ENCODE peak calls at places on chromosomes 16 and 17, in eight cellular contexts. S is HL-60; W is pancreas; G is cardiac muscle cell; J is ascending aorta; C is CD4-positive, alpha-beta T cell; F is stomach; M is kidney. L is an unnamed sample.

GRCh38 chr17:32998893-32999240 is 7.2 kb downstream of the SPACA3 start:
- DNase-seq in S (no peak), W (no peak), G (no peak), J (no peak), C (no peak), F (no peak), M (no peak), L (no peak)

GRCh38 chr17:56447166-56447565 is 146.3 kb upstream of the NOG start:
- DNase-seq in S (no peak), W (no peak), G (no peak), J (no peak), C (no peak), F (no peak), M (no peak), L (no peak)

GRCh38 chr16:28210979-28211505 is 723 bp downstream of the XPO6 start:
- DNase-seq in S (peak; percentile 61), W (peak; percentile 80), G (peak; percentile 69), J (peak; percentile 84), C (peak; percentile 53), F (peak; percentile 64), M (peak; percentile 92), L (no peak)

GRCh38 chr17:29039764-29040598 is 3.0 kb upstream of the PIPOX start:
- DNase-seq in S (no peak), W (no peak), G (no peak), J (no peak), C (no peak), F (no peak), M (no peak), L (peak; percentile 57)

GRCh38 chr16:57224651-57225335 is 20.3 kb upstream of the ARL2BP start:
- DNase-seq in S (no peak), W (no peak), G (peak; percentile 5), J (no peak), C (no peak), F (no peak), M (no peak), L (no peak)

GRCh38 chr16:7025616-7026190 is 306.9 kb upstream of the RBFOX1 start:
- DNase-seq in S (peak; percentile 49), W (peak; percentile 85), G (peak; percentile 89), J (peak; percentile 66), C (no peak), F (peak; percentile 46), M (peak; percentile 70), L (no peak)

GRCh38 chr17:614637-615546 is 99.7 kb downstream of the VPS53 start:
- DNase-seq in S (peak; percentile 14), W (no peak), G (no peak), J (no peak), C (no peak), F (no peak), M (no peak), L (peak; percentile 67)

GRCh38 chr16:11414815-11415775 is 69.8 kb downstream of the RMI2 start:
- DNase-seq in S (no peak), W (no peak), G (no peak), J (no peak), C (no peak), F (no peak), M (no peak), L (no peak)

GRCh38 chr16:7839568-7839967 is 506.9 kb downstream of the RBFOX1 start:
- DNase-seq in S (no peak), W (no peak), G (peak; percentile 70), J (no peak), C (no peak), F (no peak), M (no peak), L (no peak)

GRCh38 chr17:45227631-45228120 is 6.0 kb downstream of the FMNL1 start:
- DNase-seq in S (no peak), W (no peak), G (no peak), J (no peak), C (no peak), F (no peak), M (peak; percentile 76), L (no peak)

GRCh38 chr17:41329279-41329925 is 13.9 kb upstream of the KRTAP17-1 start:
- DNase-seq in S (peak; percentile 41), W (no peak), G (peak; percentile 59), J (no peak), C (no peak), F (peak; percentile 41), M (no peak), L (no peak)

GRCh38 chr17:82269138-82269881 is 4.2 kb downstream of the CSNK1D start:
- DNase-seq in S (no peak), W (no peak), G (no peak), J (no peak), C (no peak), F (no peak), M (no peak), L (no peak)

GRCh38 chr17:67200727-67201301 is 44.2 kb downstream of the HELZ start:
- DNase-seq in S (no peak), W (no peak), G (no peak), J (no peak), C (no peak), F (no peak), M (no peak), L (no peak)

GRCh38 chr16:1165511-1165910 is 12.6 kb downstream of the CACNA1H start:
- DNase-seq in S (no peak), W (no peak), G (no peak), J (no peak), C (no peak), F (no peak), M (no peak), L (no peak)

GRCh38 chr16:88329726-88330700 is 52.7 kb upstream of the ZNF469 start:
- DNase-seq in S (no peak), W (no peak), G (no peak), J (no peak), C (no peak), F (no peak), M (peak; percentile 28), L (no peak)

GRCh38 chr16:48903054-48903453 is 293.1 kb upstream of the N4BP1 start:
- DNase-seq in S (no peak), W (no peak), G (no peak), J (no peak), C (no peak), F (no peak), M (no peak), L (no peak)

GRCh38 chr16:48905632-48906031 is 295.7 kb upstream of the N4BP1 start:
- DNase-seq in S (no peak), W (no peak), G (no peak), J (no peak), C (no peak), F (no peak), M (no peak), L (no peak)

GRCh38 chr16:48904333-48904732 is 294.4 kb upstream of the N4BP1 start:
- DNase-seq in S (no peak), W (no peak), G (no peak), J (no peak), C (no peak), F (no peak), M (no peak), L (no peak)

GRCh38 chr16:48899500-48899899 is 289.5 kb upstream of the N4BP1 start:
- DNase-seq in S (no peak), W (no peak), G (no peak), J (no peak), C (no peak), F (no peak), M (no peak), L (no peak)

GRCh38 chr16:48901712-48902374 is 291.9 kb upstream of the N4BP1 start:
- DNase-seq in S (no peak), W (no peak), G (peak; percentile 51), J (no peak), C (no peak), F (no peak), M (no peak), L (no peak)
- TF ChIP-seq CTCF in S (no peak), W (no peak), G (no peak), J (no peak), C (no peak), F (no peak), M (no peak), L (peak; percentile 44)

DNA sequence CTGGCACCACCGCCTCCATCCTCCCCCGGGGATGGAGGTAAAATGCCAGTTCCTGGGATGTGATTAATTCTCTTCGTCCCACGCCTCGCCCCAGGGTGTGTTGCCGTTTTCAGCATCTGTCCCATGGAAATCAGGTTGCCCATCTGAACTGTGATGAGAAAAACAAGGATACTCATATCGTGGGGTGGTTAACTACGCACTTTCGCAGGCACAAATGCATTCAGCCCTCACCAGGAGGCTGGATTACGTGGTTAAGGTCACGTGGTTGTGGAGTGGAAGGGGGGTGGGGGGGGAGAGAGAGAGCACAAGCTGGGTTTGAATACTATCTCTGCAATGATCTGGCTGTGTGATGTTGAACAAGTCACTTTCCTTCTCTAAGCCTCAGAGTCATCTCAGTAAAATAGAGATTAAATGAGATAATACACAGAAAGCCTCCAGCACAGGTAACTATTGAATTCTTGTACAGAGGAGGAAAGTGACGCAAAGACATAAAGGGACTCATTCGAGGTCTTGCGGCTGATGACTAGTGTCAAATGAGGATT is 74.7 kb downstream of the BMERB1 start:
- DNase-seq in S (no peak), W (no peak), G (no peak), J (no peak), C (peak; percentile 12), F (no peak), M (no peak), L (no peak)
- H3K27ac ChIP-seq in S (no peak overlapping the region), W (no peak overlapping the region), G (no peak overlapping the region), J (no peak overlapping the region), C (no peak overlapping the region), F (no peak overlapping the region), M (no peak overlapping the region), L (no peak overlapping the region)

DNA sequence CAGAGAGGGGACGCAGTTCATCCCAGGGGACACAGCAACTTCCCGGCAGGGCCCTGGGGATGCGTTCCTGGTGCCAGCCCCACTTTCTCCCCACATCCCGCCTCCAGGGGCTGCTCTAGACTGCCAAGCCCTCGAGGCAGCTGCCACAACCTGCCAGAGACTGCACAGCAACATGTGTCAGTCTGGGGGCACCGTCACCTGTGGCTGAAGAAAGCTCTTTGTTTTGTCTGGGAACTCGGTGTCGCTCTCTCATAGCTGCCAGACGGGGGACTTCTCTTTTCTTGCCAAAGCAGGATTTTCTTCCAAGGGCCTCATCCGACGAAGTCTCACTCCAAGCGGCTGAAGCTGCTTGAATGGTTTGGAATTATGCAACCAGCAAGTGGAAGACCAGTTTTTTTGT is 43.7 kb downstream of the COTL1 start:
- DNase-seq in S (no peak), W (no peak), G (no peak), J (no peak), C (no peak), F (no peak), M (no peak), L (no peak)
- TF ChIP-seq CTCF in S (no peak), W (no peak), G (no peak), J (no peak), C (no peak), F (no peak), M (no peak), L (no peak)

DNA sequence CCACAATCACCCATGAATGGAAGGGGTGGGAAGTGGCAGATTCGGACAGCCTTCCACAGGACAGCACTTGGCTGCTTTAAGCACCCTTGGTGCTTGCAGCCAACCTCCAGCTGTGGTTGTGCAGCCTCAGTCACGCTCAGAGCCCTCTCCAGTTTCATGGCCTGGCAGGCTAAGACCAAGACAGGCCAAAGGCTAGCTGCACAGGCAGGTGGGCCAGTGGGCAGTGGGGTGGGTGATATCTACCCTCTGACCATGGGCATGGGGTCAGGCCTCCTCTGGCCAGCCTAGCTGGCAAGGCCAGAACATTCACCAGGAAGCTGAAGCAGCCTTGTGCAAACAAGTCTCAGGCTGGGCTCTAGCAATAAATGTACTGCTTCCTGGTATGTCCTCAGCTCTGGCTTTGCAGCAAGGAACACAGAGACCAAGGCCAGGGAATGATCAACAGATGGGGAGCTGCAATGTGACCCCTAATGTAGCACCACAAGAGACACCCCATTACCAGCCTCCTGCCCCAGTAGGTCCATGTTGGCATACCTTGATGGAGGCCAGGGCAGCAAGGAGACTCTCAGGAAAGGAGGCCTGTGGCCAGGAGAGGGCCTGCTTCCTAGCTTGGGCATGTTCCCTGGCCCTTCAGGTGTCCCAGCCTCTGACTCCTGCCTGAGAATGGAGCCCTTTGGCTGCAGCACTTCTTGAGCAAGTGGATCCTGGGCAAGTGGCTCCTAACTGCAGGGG is 20.9 kb downstream of the HSD11B2 start:
- DNase-seq in S (no peak), W (no peak), G (no peak), J (no peak), C (no peak), F (peak; percentile 66), M (no peak), L (no peak)
- H3K27ac ChIP-seq in S (no peak overlapping the region), W (peak overlapping the region; percentile 78), G (no peak overlapping the region), J (no peak overlapping the region), C (no peak overlapping the region), F (peak overlapping the region; percentile 89), M (peak overlapping the region; percentile 9), L (no peak overlapping the region)

L was measured in foreskin keratinocyte.